ENCODE peak calls at places on chromosomes 16 and 17, in nine cellular contexts. One of them, this sample, is unnamed.

GRCh38 chr16:29182501-29182900 is 197.6 kb downstream of the LAT start:
- DNase-seq in stimulated activated CD4-positive, alpha-beta T cell treated with anti-CD3 and anti-CD28 coated beads, TNF-alpha, amount 100 ng/mL, for 1 hour: no peak
- DNase-seq in progenitor cell of endocrine pancreas: no peak
- DNase-seq in DMS153: no peak
- DNase-seq in substantia nigra: no peak
- DNase-seq in stimulated activated CD8-positive, alpha-beta memory T cell treated with anti-CD3 and anti-CD28 coated beads, Interleukin-4, amount 100 ng/mL, for 24 hours: no peak
- DNase-seq in HL-60: no peak
- DNase-seq in lung: no peak
- DNase-seq in anterior cingulate cortex: no peak
- DNase-seq in this sample: no peak

GRCh38 chr17:41777579-41778188 is 8.8 kb downstream of the JUP start:
- DNase-seq in stimulated activated CD4-positive, alpha-beta T cell treated with anti-CD3 and anti-CD28 coated beads, TNF-alpha, amount 100 ng/mL, for 1 hour: no peak
- DNase-seq in anterior cingulate cortex: peak
- DNase-seq in progenitor cell of endocrine pancreas: no peak
- DNase-seq in HL-60: no peak
- DNase-seq in stimulated activated CD8-positive, alpha-beta memory T cell treated with anti-CD3 and anti-CD28 coated beads, Interleukin-4, amount 100 ng/mL, for 24 hours: no peak
- DNase-seq in DMS153: peak
- DNase-seq in lung: peak
- DNase-seq in substantia nigra: no peak
- DNase-seq in this sample: peak

GRCh38 chr17:50908860-50909764 is 43.0 kb upstream of the TOB1 start:
- DNase-seq in stimulated activated CD8-positive, alpha-beta memory T cell treated with anti-CD3 and anti-CD28 coated beads, Interleukin-4, amount 100 ng/mL, for 24 hours: no peak
- DNase-seq in progenitor cell of endocrine pancreas: peak
- DNase-seq in lung: peak
- DNase-seq in substantia nigra: no peak
- DNase-seq in DMS153: peak
- DNase-seq in HL-60: peak
- DNase-seq in anterior cingulate cortex: no peak
- DNase-seq in stimulated activated CD4-positive, alpha-beta T cell treated with anti-CD3 and anti-CD28 coated beads, TNF-alpha, amount 100 ng/mL, for 1 hour: no peak
- DNase-seq in this sample: peak

GRCh38 chr17:76156662-76156991 is 15.6 kb upstream of the FOXJ1 start:
- DNase-seq in stimulated activated CD4-positive, alpha-beta T cell treated with anti-CD3 and anti-CD28 coated beads, TNF-alpha, amount 100 ng/mL, for 1 hour: no peak
- DNase-seq in progenitor cell of endocrine pancreas: no peak
- DNase-seq in substantia nigra: no peak
- DNase-seq in HL-60: no peak
- DNase-seq in DMS153: no peak
- DNase-seq in stimulated activated CD8-positive, alpha-beta memory T cell treated with anti-CD3 and anti-CD28 coated beads, Interleukin-4, amount 100 ng/mL, for 24 hours: no peak
- DNase-seq in lung: no peak
- DNase-seq in anterior cingulate cortex: no peak
- DNase-seq in this sample: no peak

GRCh38 chr17:6639014-6639650 is 1.4 kb downstream of the KIAA0753 start:
- DNase-seq in HL-60: no peak
- DNase-seq in anterior cingulate cortex: no peak
- DNase-seq in substantia nigra: no peak
- DNase-seq in DMS153: no peak
- DNase-seq in progenitor cell of endocrine pancreas: no peak
- DNase-seq in stimulated activated CD8-positive, alpha-beta memory T cell treated with anti-CD3 and anti-CD28 coated beads, Interleukin-4, amount 100 ng/mL, for 24 hours: no peak
- DNase-seq in stimulated activated CD4-positive, alpha-beta T cell treated with anti-CD3 and anti-CD28 coated beads, TNF-alpha, amount 100 ng/mL, for 1 hour: no peak
- DNase-seq in lung: no peak
- DNase-seq in this sample: no peak

GRCh38 chr17:34598161-34598776 is 18.9 kb downstream of the TMEM132E start:
- DNase-seq in stimulated activated CD4-positive, alpha-beta T cell treated with anti-CD3 and anti-CD28 coated beads, TNF-alpha, amount 100 ng/mL, for 1 hour: no peak
- DNase-seq in progenitor cell of endocrine pancreas: no peak
- DNase-seq in HL-60: no peak
- DNase-seq in lung: no peak
- DNase-seq in substantia nigra: peak
- DNase-seq in stimulated activated CD8-positive, alpha-beta memory T cell treated with anti-CD3 and anti-CD28 coated beads, Interleukin-4, amount 100 ng/mL, for 24 hours: no peak
- DNase-seq in anterior cingulate cortex: peak
- DNase-seq in DMS153: no peak
- DNase-seq in this sample: no peak

GRCh38 chr17:38789185-38789584 is 10.2 kb downstream of the PIP4K2B start:
- DNase-seq in stimulated activated CD8-positive, alpha-beta memory T cell treated with anti-CD3 and anti-CD28 coated beads, Interleukin-4, amount 100 ng/mL, for 24 hours: no peak
- DNase-seq in HL-60: no peak
- DNase-seq in progenitor cell of endocrine pancreas: no peak
- DNase-seq in stimulated activated CD4-positive, alpha-beta T cell treated with anti-CD3 and anti-CD28 coated beads, TNF-alpha, amount 100 ng/mL, for 1 hour: no peak
- DNase-seq in lung: no peak
- DNase-seq in substantia nigra: no peak
- DNase-seq in DMS153: no peak
- DNase-seq in anterior cingulate cortex: no peak
- DNase-seq in this sample: no peak

GRCh38 chr16:70470927-70471341 is 16.5 kb downstream of the FCSK start:
- DNase-seq in progenitor cell of endocrine pancreas: peak
- DNase-seq in HL-60: no peak
- DNase-seq in stimulated activated CD4-positive, alpha-beta T cell treated with anti-CD3 and anti-CD28 coated beads, TNF-alpha, amount 100 ng/mL, for 1 hour: no peak
- DNase-seq in DMS153: no peak
- DNase-seq in stimulated activated CD8-positive, alpha-beta memory T cell treated with anti-CD3 and anti-CD28 coated beads, Interleukin-4, amount 100 ng/mL, for 24 hours: no peak
- DNase-seq in substantia nigra: no peak
- DNase-seq in lung: no peak
- DNase-seq in anterior cingulate cortex: no peak
- DNase-seq in this sample: no peak

GRCh38 chr16:8241408-8241807 is 348.9 kb downstream of the TMEM114 start:
- DNase-seq in DMS153: no peak
- DNase-seq in lung: no peak
- DNase-seq in progenitor cell of endocrine pancreas: no peak
- DNase-seq in stimulated activated CD8-positive, alpha-beta memory T cell treated with anti-CD3 and anti-CD28 coated beads, Interleukin-4, amount 100 ng/mL, for 24 hours: no peak
- DNase-seq in stimulated activated CD4-positive, alpha-beta T cell treated with anti-CD3 and anti-CD28 coated beads, TNF-alpha, amount 100 ng/mL, for 1 hour: no peak
- DNase-seq in HL-60: no peak
- DNase-seq in anterior cingulate cortex: no peak
- DNase-seq in substantia nigra: no peak
- DNase-seq in this sample: no peak

GRCh38 chr17:43601280-43602050 is 55.3 kb upstream of the ETV4 start:
- DNase-seq in lung: no peak
- DNase-seq in stimulated activated CD4-positive, alpha-beta T cell treated with anti-CD3 and anti-CD28 coated beads, TNF-alpha, amount 100 ng/mL, for 1 hour: no peak
- DNase-seq in progenitor cell of endocrine pancreas: no peak
- DNase-seq in HL-60: no peak
- DNase-seq in substantia nigra: no peak
- DNase-seq in anterior cingulate cortex: no peak
- DNase-seq in stimulated activated CD8-positive, alpha-beta memory T cell treated with anti-CD3 and anti-CD28 coated beads, Interleukin-4, amount 100 ng/mL, for 24 hours: no peak
- DNase-seq in DMS153: no peak
- DNase-seq in this sample: peak

GRCh38 chr17:74943808-74944522 is 8.3 kb downstream of the OTOP3 start:
- DNase-seq in HL-60: no peak
- DNase-seq in substantia nigra: no peak
- DNase-seq in stimulated activated CD8-positive, alpha-beta memory T cell treated with anti-CD3 and anti-CD28 coated beads, Interleukin-4, amount 100 ng/mL, for 24 hours: no peak
- DNase-seq in progenitor cell of endocrine pancreas: no peak
- DNase-seq in lung: no peak
- DNase-seq in DMS153: no peak
- DNase-seq in anterior cingulate cortex: no peak
- DNase-seq in stimulated activated CD4-positive, alpha-beta T cell treated with anti-CD3 and anti-CD28 coated beads, TNF-alpha, amount 100 ng/mL, for 1 hour: no peak
- DNase-seq in this sample: no peak

GRCh38 chr17:72702136-72702735 is 390.3 kb downstream of the SLC39A11 start:
- DNase-seq in DMS153: no peak
- DNase-seq in lung: no peak
- DNase-seq in HL-60: no peak
- DNase-seq in progenitor cell of endocrine pancreas: no peak
- DNase-seq in substantia nigra: no peak
- DNase-seq in stimulated activated CD4-positive, alpha-beta T cell treated with anti-CD3 and anti-CD28 coated beads, TNF-alpha, amount 100 ng/mL, for 1 hour: no peak
- DNase-seq in anterior cingulate cortex: no peak
- DNase-seq in stimulated activated CD8-positive, alpha-beta memory T cell treated with anti-CD3 and anti-CD28 coated beads, Interleukin-4, amount 100 ng/mL, for 24 hours: no peak
- DNase-seq in this sample: no peak

GRCh38 chr16:2776500-2777139 is 460 bp downstream of the ELOB start:
- DNase-seq in anterior cingulate cortex: no peak
- DNase-seq in stimulated activated CD4-positive, alpha-beta T cell treated with anti-CD3 and anti-CD28 coated beads, TNF-alpha, amount 100 ng/mL, for 1 hour: no peak
- DNase-seq in stimulated activated CD8-positive, alpha-beta memory T cell treated with anti-CD3 and anti-CD28 coated beads, Interleukin-4, amount 100 ng/mL, for 24 hours: no peak
- DNase-seq in lung: no peak
- DNase-seq in HL-60: no peak
- DNase-seq in DMS153: no peak
- DNase-seq in progenitor cell of endocrine pancreas: no peak
- DNase-seq in substantia nigra: no peak
- DNase-seq in this sample: peak